ENCODE peak calls at places on chromosomes 1 and 21, in ten cellular contexts. X is stimulated activated CD4-positive, alpha-beta T cell treated with anti-CD3 and anti-CD28 coated beads, Interleukin-1b, Interleukin-23, amount 100 ng/mL, for 4 hours; P is iris pigment epithelial cell; E is central memory CD4-positive, alpha-beta T cell; J is suprapubic skin; F is cortex of kidney; W is gastrocnemius medialis; G is T-helper 9 cell; T is GM12865; C is iPS DF 6.9. U is an unnamed sample.

GRCh38 chr21:25453524-25453923 is 153.8 kb downstream of the MRPL39 start:
- DNase-seq in E (no peak), T (no peak), P (peak; percentile 29), G (no peak), W (no peak), X (no peak), C (no peak), J (no peak), F (no peak), U (no peak)

GRCh38 chr1:14765773-14766172 is 167.3 kb downstream of the KAZN start:
- DNase-seq in P (no peak), X (no peak), W (no peak), J (no peak), F (no peak), C (no peak), E (no peak), G (no peak), T (no peak), U (no peak)

GRCh38 chr1:53638641-53639035 is 100.3 kb downstream of the GLIS1 start:
- DNase-seq in J (peak; percentile 74), F (no peak), T (no peak), W (no peak), E (no peak), P (no peak), X (no peak), G (no peak), C (no peak), U (no peak)

GRCh38 chr1:193104496-193104905 is 713 bp downstream of the GLRX2 start:
- DNase-seq in F (no peak), W (no peak), E (no peak), P (peak; percentile 48), C (no peak), X (peak; percentile 14), T (peak; percentile 42), G (no peak), J (no peak), U (peak; percentile 54)

GRCh38 chr1:25369241-25369640 is 31.1 kb downstream of the TMEM50A start:
- DNase-seq in W (no peak), C (no peak), G (no peak), F (no peak), E (no peak), J (no peak), P (no peak), T (no peak), X (no peak), U (no peak)

GRCh38 chr1:217373761-217374701 is 256.9 kb downstream of the GPATCH2 start:
- DNase-seq in J (no peak), T (no peak), F (no peak), P (no peak), W (no peak), X (no peak), E (no peak), C (no peak), G (no peak), U (no peak)

GRCh38 chr1:227526524-227526923 is 36.8 kb upstream of the ZNF678 start:
- DNase-seq in C (no peak), E (no peak), P (no peak), J (no peak), T (no peak), W (no peak), X (no peak), F (no peak), G (no peak), U (no peak)

GRCh38 chr1:210597555-210598134 is 268.9 kb downstream of the HHAT start:
- DNase-seq in G (no peak), J (no peak), C (no peak), E (no peak), X (no peak), T (peak; percentile 24), P (peak; percentile 74), F (no peak), W (no peak), U (no peak)

GRCh38 chr21:18114735-18115134 is 129.9 kb upstream of the CHODL start:
- DNase-seq in X (no peak), F (no peak), G (no peak), C (no peak), J (no peak), W (no peak), T (no peak), E (no peak), P (no peak), U (no peak)

GRCh38 chr1:108962681-108963051 is 618 bp downstream of the CLCC1 start:
- DNase-seq in E (no peak), C (no peak), W (no peak), T (peak; percentile 62), F (no peak), J (no peak), G (peak; percentile 21), X (no peak), P (no peak), U (no peak)

GRCh38 chr1:7356079-7356478 is 415.0 kb upstream of the VAMP3 start:
- DNase-seq in F (no peak), C (no peak), G (no peak), W (no peak), J (no peak), P (no peak), E (no peak), X (no peak), T (no peak), U (no peak)

GRCh38 chr1:207049514-207049913 is 1.5 kb downstream of the YOD1 start:
- DNase-seq in W (no peak), C (no peak), P (no peak), T (no peak), J (no peak), G (no peak), E (no peak), F (no peak), X (no peak), U (no peak)

GRCh38 chr1:4734219-4734618 is 79.8 kb downstream of the AJAP1 start:
- DNase-seq in C (no peak), W (no peak), X (no peak), J (no peak), P (no peak), F (no peak), T (no peak), E (no peak), G (no peak), U (no peak)

GRCh38 chr1:245800901-245801605 is 646.3 kb downstream of the KIF26B start:
- DNase-seq in E (no peak), F (no peak), C (no peak), P (no peak), G (no peak), J (no peak), T (no peak), W (no peak), X (no peak), U (no peak)

GRCh38 chr1:198656500-198656932 is 17.7 kb downstream of the PTPRC start:
- DNase-seq in F (no peak), T (peak; percentile 65), P (peak; percentile 22), G (peak; percentile 70), E (peak; percentile 93), X (peak; percentile 38), C (no peak), W (no peak), J (no peak), U (no peak)

GRCh38 chr1:23544444-23545389 is 13.7 kb upstream of the E2F2 start:
- DNase-seq in F (no peak), C (no peak), T (peak; percentile 89), P (peak; percentile 77), E (peak; percentile 46), X (peak; percentile 63), J (no peak), G (peak; percentile 57), W (peak; percentile 56), U (peak; percentile 85)

GRCh38 chr1:26827205-26827604 is 717 bp downstream of the ZDHHC18 start:
- DNase-seq in J (no peak), W (no peak), X (no peak), F (no peak), G (no peak), T (no peak), P (no peak), C (no peak), E (no peak), U (no peak)

GRCh38 chr1:214009613-214010550 is 22.1 kb downstream of the PROX1 start:
- DNase-seq in C (no peak), G (no peak), T (no peak), E (no peak), F (no peak), J (no peak), X (no peak), P (no peak), W (no peak), U (no peak)

GRCh38 chr1:55304306-55304705 is 89.1 kb upstream of the USP24 start:
- DNase-seq in W (no peak), F (no peak), C (no peak), E (no peak), P (no peak), J (no peak), X (no peak), T (no peak), G (no peak), U (no peak)

GRCh38 chr1:65177457-65177856 is 29.5 kb downstream of the AK4 start:
- DNase-seq in T (no peak), J (no peak), P (peak; percentile 77), E (no peak), W (no peak), G (no peak), X (no peak), C (no peak), F (no peak), U (no peak)